ENCODE peak calls at places on chromosomes 1 and 21, in six cellular contexts. T is mesendoderm, X is neuronal stem cell, I is mesenchymal stem cell, B is IMR-90, O is H1. L is an unnamed sample.
A peak's percentile ranks its signal among the peaks of the same experiment; 100 is the strongest.

GRCh38 chr1:5847013-5847654 is 145.1 kb downstream of the NPHP4 start:
- DNase-seq in O (peak; percentile 84), B (peak; percentile 13), I (no peak), T (peak; percentile 74), X (peak; percentile 76), L (no peak)

GRCh38 chr1:46519209-46519608 is 29.6 kb downstream of the DMBX1 start:
- DNase-seq in B (no peak), I (no peak), X (no peak), T (no peak), O (no peak), L (no peak)

GRCh38 chr1:206001476-206001888 is 1.7 kb downstream of the RAB7B start:
- DNase-seq in T (peak; percentile 78), O (no peak), B (peak; percentile 97), X (no peak), I (peak; percentile 94), L (peak; percentile 82)

GRCh38 chr1:235513495-235514366 is 9.5 kb upstream of the B3GALNT2 start:
- DNase-seq in T (peak; percentile 82), X (peak; percentile 81), I (peak; percentile 78), B (peak; percentile 73), O (no peak), L (peak; percentile 41)

GRCh38 chr1:145918992-145919939 is 749 bp upstream of the PEX11B start:
- DNase-seq in I (peak; percentile 69), B (peak; percentile 53), X (peak; percentile 17), O (peak; percentile 71), T (peak; percentile 63), L (peak; percentile 33)

GRCh38 chr1:25566730-25567341 is 23.4 kb downstream of the LDLRAP1 start:
- DNase-seq in O (no peak), X (no peak), T (no peak), B (peak; percentile 92), I (peak; percentile 78), L (peak; percentile 87)

GRCh38 chr1:204292733-204293132 is 67.0 kb downstream of the PLEKHA6 start:
- DNase-seq in B (no peak), O (no peak), X (no peak), T (no peak), I (no peak), L (no peak)

GRCh38 chr1:1255078-1255477 is 8.6 kb upstream of the C1QTNF12 start:
- DNase-seq in O (no peak), B (no peak), T (no peak), X (no peak), I (no peak), L (no peak)

GRCh38 chr1:110050602-110051261 is 16.3 kb downstream of the STRIP1 start:
- DNase-seq in O (no peak), I (no peak), X (no peak), T (no peak), B (peak; percentile 13), L (no peak)

GRCh38 chr1:110477445-110477957 is 26.6 kb downstream of the PROK1 start:
- DNase-seq in X (no peak), T (peak; percentile 57), O (no peak), B (no peak), I (no peak), L (no peak)

GRCh38 chr1:3914911-3915310 is 14.8 kb upstream of the C1orf174 start:
- DNase-seq in O (no peak), T (no peak), B (no peak), I (no peak), X (no peak), L (no peak)

GRCh38 chr1:14897080-14897449 is 256.5 kb upstream of the TMEM51 start:
- DNase-seq in T (peak; percentile 59), O (no peak), I (no peak), X (no peak), B (peak; percentile 7), L (no peak)

GRCh38 chr21:25243809-25244208 is 363.5 kb downstream of the MRPL39 start:
- DNase-seq in X (no peak), T (no peak), O (no peak), B (no peak), I (no peak), L (no peak)

GRCh38 chr1:109499661-109500536 is 6.0 kb downstream of the CYB561D1 start:
- DNase-seq in X (no peak), B (peak; percentile 76), I (peak; percentile 69), T (peak; percentile 81), O (peak; percentile 90), L (peak; percentile 28)

GRCh38 chr1:165392634-165393571 is 36.4 kb upstream of the LMX1A start:
- DNase-seq in B (peak; percentile 82), I (peak; percentile 96), T (peak; percentile 85), X (peak; percentile 82), O (peak; percentile 88), L (peak; percentile 82)

GRCh38 chr1:152901631-152902030 is 6.7 kb upstream of the IVL start:
- DNase-seq in O (no peak), T (no peak), I (no peak), B (no peak), X (no peak), L (no peak)

GRCh38 chr1:91672601-91673161 is 172.0 kb downstream of the CDC7 start:
- DNase-seq in X (no peak), T (no peak), I (no peak), B (no peak), O (no peak), L (no peak)

GRCh38 chr1:4010811-4011605 is 110.9 kb upstream of the C1orf174 start:
- DNase-seq in B (no peak), T (peak; percentile 11), I (no peak), O (peak; percentile 31), X (no peak), L (no peak)

GRCh38 chr21:42532466-42533181 is 19.0 kb downstream of the SLC37A1 start:
- DNase-seq in O (no peak), X (no peak), I (no peak), B (peak; percentile 12), T (no peak), L (peak; percentile 21)

GRCh38 chr21:42534361-42534900 is 20.8 kb downstream of the SLC37A1 start:
- DNase-seq in X (no peak), I (no peak), B (no peak), T (no peak), O (no peak), L (no peak)

GRCh38 chr21:42533963-42534355 is 20.3 kb downstream of the SLC37A1 start:
- DNase-seq in O (no peak), I (no peak), T (no peak), B (no peak), X (no peak), L (no peak)

GRCh38 chr21:42534901-42535378 is 21.3 kb downstream of the SLC37A1 start:
- DNase-seq in I (no peak), O (no peak), X (no peak), B (no peak), T (no peak), L (no peak)

DNA sequence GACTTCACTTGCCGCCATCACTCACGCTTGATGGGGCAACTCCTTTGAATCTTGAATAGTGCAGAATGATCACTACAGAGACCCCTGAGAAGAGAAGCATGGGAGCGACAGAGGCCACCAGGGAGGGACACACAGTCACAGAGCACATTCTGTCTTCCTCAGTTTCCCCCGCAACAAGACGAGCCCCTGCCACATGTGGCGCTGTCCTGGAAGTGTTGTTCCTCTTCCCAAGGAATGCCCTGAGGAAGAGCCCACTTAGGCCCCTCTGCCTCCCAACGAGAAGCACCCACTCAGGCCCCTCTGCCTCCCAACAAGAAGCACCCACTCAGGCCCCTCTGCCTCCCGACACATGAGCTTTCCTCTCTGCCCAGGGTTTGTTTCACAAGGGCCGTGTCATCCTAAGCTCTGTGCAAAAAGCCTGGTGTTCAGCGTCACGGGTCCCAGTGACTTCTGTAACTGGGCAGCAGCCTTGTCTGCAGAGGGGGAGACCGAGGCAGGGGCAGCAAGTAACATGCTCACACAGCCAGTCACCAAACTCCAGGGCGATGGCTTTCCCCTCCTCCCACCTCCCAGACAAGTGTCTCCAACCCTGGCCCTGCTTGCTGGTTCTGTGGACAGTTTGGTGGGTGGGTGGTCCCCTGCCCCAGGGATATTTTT is 19.8 kb downstream of the SLC37A1 start:
- DNase-seq in T (no peak), I (no peak), O (no peak), B (no peak), X (no peak), L (no peak)
- H3K4me3 ChIP-seq in T (no peak overlapping the region), I (no peak overlapping the region), O (no peak overlapping the region), B (no peak overlapping the region), X (no peak overlapping the region), L (no peak overlapping the region)

DNA sequence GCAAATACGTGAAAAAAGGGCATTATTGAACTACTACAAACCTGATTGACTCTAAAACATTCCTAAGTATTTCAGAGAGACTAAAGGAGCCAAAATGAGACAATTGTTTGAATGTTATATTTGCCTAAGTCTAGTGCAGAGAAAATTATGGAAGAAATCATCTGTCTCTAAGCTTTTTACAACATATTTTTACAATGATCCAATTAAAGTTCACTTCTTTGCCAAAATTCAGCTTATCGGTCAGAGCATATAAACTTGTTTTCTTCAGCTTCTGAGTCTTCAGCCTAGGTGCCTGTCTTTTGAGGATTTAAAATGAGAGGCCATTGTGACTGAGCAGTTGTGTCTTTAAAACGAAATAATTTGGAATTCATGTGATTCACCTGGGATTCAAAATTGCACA is 181.2 kb upstream of the SGIP1 start:
- DNase-seq in X (no peak), O (no peak), T (no peak), B (no peak), I (no peak), L (no peak)
- H2BK120ac ChIP-seq in X (no peak overlapping the region), O (no peak overlapping the region), T (peak overlapping the region; percentile 8), B (no peak overlapping the region), I (no peak overlapping the region), L (no peak overlapping the region)

DNA sequence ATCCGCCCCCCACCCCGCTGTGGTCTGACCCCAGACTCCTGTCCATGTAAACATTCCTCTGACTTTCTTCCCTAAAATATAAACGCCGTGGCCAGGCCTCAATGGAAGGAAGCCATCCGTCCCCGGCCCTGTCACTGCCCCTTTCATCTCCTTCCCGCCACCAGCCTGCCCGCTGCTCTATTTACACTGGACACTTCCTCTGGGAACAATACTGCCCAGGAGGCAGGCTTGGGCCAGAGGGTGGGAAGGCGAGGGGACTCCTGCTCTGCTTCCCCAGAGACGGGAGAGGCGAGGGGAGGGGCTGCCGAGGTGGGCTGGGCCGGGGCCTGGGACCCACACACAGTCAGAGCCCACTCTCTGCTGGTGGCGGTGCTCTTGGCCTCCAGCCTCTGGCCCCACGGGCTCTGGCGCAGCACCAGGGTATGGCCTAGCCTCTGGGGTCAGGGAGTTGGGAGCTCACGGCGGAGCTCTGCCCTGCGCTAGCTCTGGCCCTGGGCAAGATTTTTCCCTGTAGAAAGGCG is 128.1 kb downstream of the CASZ1 start:
- DNase-seq in X (no peak), I (peak; percentile 77), T (no peak), B (no peak), O (no peak), L (no peak)
- H3K4me3 ChIP-seq in X (no peak overlapping the region), I (no peak overlapping the region), T (no peak overlapping the region), B (no peak overlapping the region), O (no peak overlapping the region), L (no peak overlapping the region)

DNA sequence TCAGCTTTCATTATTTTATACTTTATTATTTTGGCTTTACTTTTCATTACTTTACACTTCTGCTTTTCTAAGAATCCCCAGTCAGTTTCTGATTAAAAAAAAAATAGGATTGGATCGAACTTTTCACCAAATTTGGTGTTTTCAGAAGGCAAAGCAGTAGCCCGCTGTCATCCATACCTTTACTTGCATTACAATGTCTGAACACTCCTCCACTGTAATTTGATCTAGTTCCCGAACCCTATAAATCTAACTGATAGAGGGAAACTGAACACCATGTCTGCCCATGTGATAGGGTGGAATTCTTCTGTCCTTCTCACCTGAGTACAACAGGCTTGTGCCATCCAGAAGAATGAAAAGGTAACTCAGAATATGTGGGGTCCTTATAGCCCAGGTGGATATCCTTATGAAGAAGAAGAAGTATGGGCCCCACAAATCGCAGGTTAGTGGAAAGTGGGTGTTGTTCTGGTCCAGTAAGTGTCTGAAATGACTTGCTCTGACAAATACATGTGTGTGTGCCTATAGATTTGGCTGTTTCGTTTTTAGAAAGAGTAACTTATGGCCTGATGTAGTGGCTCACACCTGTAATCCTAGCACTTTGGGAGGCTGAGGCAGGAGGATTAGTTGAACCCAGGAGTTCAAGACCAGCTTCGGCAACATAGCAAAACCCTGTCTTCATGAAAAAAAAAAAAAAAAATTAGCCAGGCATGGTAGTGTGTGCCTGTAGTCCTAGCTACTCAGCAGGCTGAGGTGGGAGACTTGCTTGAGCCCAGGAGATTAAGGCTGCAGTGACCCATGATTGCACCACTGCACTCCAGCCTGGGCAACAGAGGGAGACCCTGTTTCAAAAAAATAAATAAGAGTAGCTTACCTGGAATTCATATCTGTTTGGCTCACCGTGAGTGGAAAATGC is 26.6 kb upstream of the CDC14A start:
- DNase-seq in I (no peak), T (no peak), O (no peak), B (no peak), X (no peak), L (no peak)
- H2BK120ac ChIP-seq in I (no peak overlapping the region), T (no peak overlapping the region), O (no peak overlapping the region), B (no peak overlapping the region), X (no peak overlapping the region), L (no peak overlapping the region)

L was measured in trophoblast cell.